ENCODE peak calls at places on chromosomes 5 and 9, in seven cellular contexts. N, V, B, A, D, Z and F are unnamed samples.

GRCh38 chr5:66864240-66864884 is 268.2 kb downstream of the MAST4 start:
- DNase-seq in N (no peak), V (no peak), B (peak), A (no peak), D (peak), Z (peak), F (peak)

GRCh38 chr5:102911973-102912372 is 156.9 kb downstream of the PAM start:
- DNase-seq in N (no peak), V (no peak), B (peak), A (no peak), D (no peak), Z (peak), F (peak)

GRCh38 chr9:128178806-128179431 is 12.5 kb downstream of the CIZ1 start:
- DNase-seq in N (no peak), V (no peak), B (no peak), A (no peak), D (no peak), Z (no peak), F (no peak)

GRCh38 chr5:61525573-61526142 is 193.6 kb downstream of the ZSWIM6 start:
- DNase-seq in N (peak), V (no peak), B (no peak), A (no peak), D (no peak), Z (no peak), F (no peak)

GRCh38 chr9:27572566-27572917 is 739 bp downstream of the C9orf72 start:
- DNase-seq in N (peak), V (peak), B (peak), A (no peak), D (peak), Z (peak), F (peak)

GRCh38 chr9:123414921-123415592 is 59.1 kb downstream of the CRB2 start:
- DNase-seq in N (no peak), V (no peak), B (peak), A (no peak), D (no peak), Z (no peak), F (no peak)

GRCh38 chr5:32332971-32333370 is 20.2 kb upstream of the MTMR12 start:
- DNase-seq in N (no peak), V (no peak), B (no peak), A (no peak), D (no peak), Z (no peak), F (peak)

GRCh38 chr9:129405089-129405830 is 215.6 kb downstream of the C9orf50 start:
- DNase-seq in N (no peak), V (no peak), B (peak), A (no peak), D (no peak), Z (no peak), F (peak)

GRCh38 chr9:69971643-69972449 is 71.8 kb upstream of the MAMDC2 start:
- DNase-seq in N (peak), V (peak), B (peak), A (peak), D (peak), Z (peak), F (peak)

GRCh38 chr9:13181652-13182051 is 97.8 kb downstream of the MPDZ start:
- DNase-seq in N (peak), V (no peak), B (no peak), A (no peak), D (no peak), Z (no peak), F (peak)

GRCh38 chr9:115689331-115689730 is 464.3 kb upstream of the PAPPA start:
- DNase-seq in N (no peak), V (no peak), B (no peak), A (no peak), D (no peak), Z (no peak), F (no peak)

GRCh38 chr5:123089971-123090640 is 1.1 kb downstream of the PRDM6 start:
- DNase-seq in N (peak), V (no peak), B (peak), A (no peak), D (peak), Z (peak), F (peak)

GRCh38 chr5:136811551-136811950 is 446.2 kb upstream of the TRPC7 start:
- DNase-seq in N (no peak), V (no peak), B (peak), A (no peak), D (no peak), Z (no peak), F (peak)

GRCh38 chr9:137267933-137268355 is 9.6 kb upstream of the TOR4A start:
- DNase-seq in N (no peak), V (no peak), B (no peak), A (no peak), D (no peak), Z (no peak), F (peak)

GRCh38 chr5:58934629-58935097 is 351.8 kb downstream of the RAB3C start:
- DNase-seq in N (no peak), V (no peak), B (no peak), A (no peak), D (no peak), Z (no peak), F (no peak)

GRCh38 chr5:87300744-87301143 is 33.1 kb downstream of the RASA1 start:
- DNase-seq in N (no peak), V (no peak), B (peak), A (peak), D (no peak), Z (no peak), F (peak)

GRCh38 chr9:132288371-132288770 is 66.4 kb downstream of the SETX start:
- DNase-seq in N (no peak), V (no peak), B (peak), A (no peak), D (no peak), Z (no peak), F (peak)

GRCh38 chr5:168291281-168291960 is at the start of gene WWC1:
- DNase-seq in N (peak), V (peak), B (no peak), A (peak), D (peak), Z (peak), F (peak)

GRCh38 chr5:149747833-149748366 is 17.8 kb downstream of the PPARGC1B start:
- DNase-seq in N (no peak), V (no peak), B (no peak), A (no peak), D (no peak), Z (no peak), F (no peak)

GRCh38 chr5:67255881-67256280 is 59.3 kb upstream of the CD180 start:
- DNase-seq in N (no peak), V (no peak), B (no peak), A (no peak), D (no peak), Z (no peak), F (no peak)

GRCh38 chr5:21810737-21811316 is 1042.3 kb downstream of the CDH12 start:
- DNase-seq in N (no peak), V (no peak), B (peak), A (no peak), D (peak), Z (peak), F (peak)

GRCh38 chr9:35726876-35727438 is 5.0 kb downstream of the TLN1 start:
- DNase-seq in N (no peak), V (peak), B (peak), A (no peak), D (no peak), Z (no peak), F (peak)

GRCh38 chr5:133876266-133876665 is 92.2 kb downstream of the C5orf15 start:
- DNase-seq in N (no peak), V (no peak), B (no peak), A (no peak), D (no peak), Z (no peak), F (no peak)

GRCh38 chr9:106859957-106860715 is 2.8 kb upstream of the ZNF462 start:
- DNase-seq in N (no peak), V (no peak), B (no peak), A (no peak), D (no peak), Z (peak), F (peak)

GRCh38 chr5:80170117-80170535 is 85.7 kb downstream of the SERINC5 start:
- DNase-seq in N (no peak), V (no peak), B (no peak), A (no peak), D (no peak), Z (no peak), F (no peak)